ENCODE peak calls at places on chromosomes 5 and 9, in four cellular contexts. Q is transverse colon, O is suprapubic skin, L is GM23338. J is an unnamed sample.
A peak's percentile ranks its signal among the peaks of the same experiment; 100 is the strongest.

GRCh38 chr5:68522863-68523262 is 307.3 kb downstream of the PIK3R1 start:
- DNase-seq in Q (no peak), O (no peak), L (no peak), J (no peak)

GRCh38 chr5:11640474-11640873 is 263.8 kb downstream of the CTNND2 start:
- DNase-seq in Q (no peak), O (no peak), L (no peak), J (no peak)

GRCh38 chr5:173108914-173109313 is 35.4 kb upstream of the BNIP1 start:
- DNase-seq in Q (no peak), O (no peak), L (peak; percentile 41), J (no peak)

GRCh38 chr5:120499876-120500275 is 35.8 kb downstream of the PRR16 start:
- DNase-seq in Q (no peak), O (no peak), L (no peak), J (no peak)

GRCh38 chr5:12934722-12935121 is 1009.8 kb downstream of the DNAH5 start:
- DNase-seq in Q (no peak), O (no peak), L (no peak), J (no peak)

GRCh38 chr9:79660615-79661014 is 88.8 kb downstream of the TLE4 start:
- DNase-seq in Q (no peak), O (no peak), L (peak; percentile 17), J (no peak)

GRCh38 chr9:16505159-16505558 is 365.3 kb downstream of the BNC2 start:
- DNase-seq in Q (no peak), O (no peak), L (no peak), J (no peak)

GRCh38 chr5:14869286-14870164 is 2.1 kb downstream of the ANKH start:
- DNase-seq in Q (no peak), O (no peak), L (no peak), J (no peak)

GRCh38 chr5:134000116-134000515 is 4.7 kb downstream of the VDAC1 start:
- DNase-seq in Q (no peak), O (no peak), L (no peak), J (no peak)

GRCh38 chr9:70805953-70806352 is 315.5 kb downstream of the TRPM3 start:
- DNase-seq in Q (no peak), O (no peak), L (no peak), J (no peak)

GRCh38 chr5:162248107-162248713 is 180.6 kb downstream of the GABRG2 start:
- DNase-seq in Q (no peak), O (no peak), L (peak; percentile 91), J (no peak)

GRCh38 chr5:40909723-40910122 is 426 bp downstream of the C7 start:
- DNase-seq in Q (no peak), O (no peak), L (no peak), J (no peak)

GRCh38 chr9:108104991-108105390 is 615.4 kb upstream of the KLF4 start:
- DNase-seq in Q (no peak), O (no peak), L (no peak), J (no peak)

GRCh38 chr5:177333420-177334154 is 17.9 kb downstream of the LMAN2 start:
- DNase-seq in Q (no peak), O (no peak), L (no peak), J (no peak)

GRCh38 chr5:177332896-177333260 is 18.6 kb downstream of the LMAN2 start:
- DNase-seq in Q (no peak), O (no peak), L (no peak), J (no peak)

GRCh38 chr5:177329883-177330282 is 18.2 kb upstream of the MXD3 start:
- DNase-seq in Q (no peak), O (no peak), L (no peak), J (no peak)

GRCh38 chr5:177332031-177332895 is 19.2 kb downstream of the LMAN2 start:
- DNase-seq in Q (no peak), O (no peak), L (no peak), J (no peak)

DNA sequence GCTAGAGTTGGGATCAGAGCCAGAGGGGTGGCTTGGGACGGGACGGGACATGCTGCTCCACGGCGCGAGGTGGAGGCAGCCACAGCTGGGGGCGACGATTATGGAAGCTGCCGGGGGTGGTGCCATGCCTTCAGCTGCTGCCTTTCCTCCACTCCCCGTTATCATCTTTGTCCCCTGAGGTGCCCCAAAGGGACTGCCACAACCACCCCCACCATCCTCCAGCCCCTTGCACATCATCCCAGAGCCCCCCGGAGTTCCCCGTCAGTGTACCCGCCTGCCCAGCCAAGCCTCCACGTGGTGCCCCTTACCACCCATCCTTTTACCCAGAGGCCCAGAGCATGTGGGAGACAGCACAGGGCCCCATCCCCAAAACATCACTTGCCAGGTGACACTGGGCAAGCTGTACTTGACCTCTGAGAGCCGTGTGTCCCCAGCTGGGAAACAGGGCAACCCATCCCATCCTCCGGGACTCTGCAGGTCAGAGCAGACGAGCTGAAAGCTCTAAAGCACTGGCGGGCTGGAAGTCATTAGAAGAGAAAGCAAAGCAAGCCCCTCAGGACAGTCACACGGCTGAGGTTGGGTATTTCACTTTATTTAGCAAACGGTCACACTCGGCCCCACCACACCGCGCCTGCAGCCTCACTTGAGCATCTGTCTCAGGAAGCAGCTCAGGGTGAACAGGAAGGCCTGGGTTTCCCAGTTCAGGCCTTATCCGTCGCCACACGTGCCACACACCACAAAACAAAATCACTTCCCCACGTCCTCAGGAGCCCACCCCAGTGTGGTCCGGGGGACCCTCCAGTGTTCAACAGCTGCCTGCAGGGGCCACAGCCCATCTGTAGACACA is 19.5 kb upstream of the MXD3 start:
- DNase-seq in Q (no peak), O (no peak), L (no peak), J (no peak)
- TF ChIP-seq POLR2AphosphoS5 in Q (no peak), O (no peak), L (no peak), J (no peak)

GRCh38 chr5:141374627-141375026 is 936 bp downstream of the PCDHGA6 start:
- DNase-seq in Q (no peak), O (no peak), L (no peak), J (peak; percentile 32)

GRCh38 chr5:141369994-141370848 is at the start of gene PCDHGB3:
- DNase-seq in Q (peak; percentile 21), O (no peak), L (peak; percentile 77), J (no peak)

GRCh38 chr5:141371572-141372475 is 1.8 kb downstream of the PCDHGB3 start:
- DNase-seq in Q (no peak), O (no peak), L (no peak), J (no peak)

GRCh38 chr5:141373673-141374317 is at the start of gene PCDHGA6:
- DNase-seq in Q (no peak), O (no peak), L (peak; percentile 44), J (no peak)
- H3K4me3 ChIP-seq in Q (no peak within 1 kb of the TSS), O (peak within 1 kb of the TSS; percentile 29), L (no peak within 1 kb of the TSS), J (no peak within 1 kb of the TSS)

GRCh38 chr9:128390813-128391711 is 19.9 kb downstream of the URM1 start:
- DNase-seq in Q (no peak), O (no peak), L (no peak), J (no peak)

GRCh38 chr9:128389395-128390149 is 18.4 kb downstream of the URM1 start:
- DNase-seq in Q (no peak), O (no peak), L (peak; percentile 58), J (peak; percentile 85)

GRCh38 chr9:128391956-128392301 is 20.8 kb downstream of the URM1 start:
- DNase-seq in Q (no peak), O (no peak), L (no peak), J (no peak)

GRCh38 chr9:128392302-128393152 is 21.4 kb downstream of the URM1 start:
- DNase-seq in Q (no peak), O (no peak), L (peak; percentile 66), J (no peak)

GRCh38 chr9:128390150-128390812 is 19.1 kb downstream of the URM1 start:
- DNase-seq in Q (no peak), O (no peak), L (no peak), J (no peak)
- H3K4me1 ChIP-seq in Q (no peaks in the 10 kb centered on the region), O (no peaks in the 10 kb centered on the region), L (peaks cover 64% of the 10 kb centered on the region), J (no peaks in the 10 kb centered on the region)

DNA sequence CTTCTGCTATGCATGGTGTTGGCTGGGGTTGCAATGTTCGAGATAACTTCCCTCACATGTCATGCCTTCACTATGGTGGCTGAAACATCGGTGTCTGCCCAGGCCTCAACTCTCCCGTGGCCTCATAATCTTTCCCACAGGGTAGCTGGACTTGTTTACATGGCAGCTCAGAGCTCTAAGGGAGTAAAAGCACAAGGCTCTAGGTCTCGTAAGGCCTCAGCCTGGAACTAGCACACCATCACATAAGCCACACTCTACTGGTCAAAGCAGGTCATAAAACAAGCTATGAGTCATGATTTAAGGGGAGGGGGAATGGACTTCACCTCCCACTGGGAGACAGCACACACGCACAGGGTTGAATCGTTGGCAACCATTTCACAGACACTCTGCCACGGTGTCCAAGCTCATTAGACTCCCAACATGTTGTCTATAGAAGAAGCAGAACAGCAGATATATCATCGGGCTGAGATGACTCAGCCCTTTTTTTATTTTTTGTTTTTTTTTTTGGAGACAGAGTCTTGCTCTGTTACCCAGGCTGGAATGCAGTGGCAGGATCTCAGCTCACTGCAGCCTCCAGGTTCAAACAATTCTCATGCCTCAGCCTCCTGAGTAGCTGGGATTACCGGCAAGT is 66.8 kb upstream of the IL17B start:
- DNase-seq in Q (no peak), O (no peak), L (no peak), J (no peak)
- TF ChIP-seq POLR2AphosphoS5 in Q (peak; percentile 75), O (no peak), L (no peak), J (no peak)

DNA sequence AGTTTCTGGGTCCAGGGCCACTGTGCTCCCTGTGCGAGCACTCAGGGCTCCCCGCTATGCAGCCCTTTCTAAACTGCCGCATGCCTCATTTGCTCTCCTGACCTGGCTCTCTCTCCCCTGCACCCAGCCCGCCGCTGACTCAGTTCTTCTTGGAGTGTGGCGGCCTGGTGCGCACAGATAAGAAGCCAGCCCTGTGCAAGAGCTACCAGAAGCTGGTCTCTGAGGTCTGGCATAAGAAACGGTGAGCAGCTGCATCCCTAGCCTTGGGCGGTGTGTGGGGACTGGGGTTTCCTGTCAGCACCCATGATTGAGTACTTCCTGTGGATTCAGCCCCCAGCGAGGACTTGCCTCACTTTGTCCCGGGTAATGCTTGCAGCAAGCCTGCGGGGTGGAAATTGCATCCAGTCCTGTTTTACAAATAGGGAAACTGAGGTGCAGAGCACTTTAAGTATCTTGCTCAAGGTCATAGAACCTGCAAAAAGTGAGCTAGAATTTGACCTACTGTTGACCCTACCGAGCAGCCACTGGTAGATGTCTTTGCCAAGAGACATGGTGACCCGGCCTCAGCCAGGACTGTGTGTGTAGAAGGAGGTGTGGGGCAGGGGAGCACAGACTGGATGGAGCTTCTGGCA is 27.9 kb downstream of the USP20 start:
- DNase-seq in Q (peak; percentile 53), O (no peak), L (no peak), J (no peak)
- H3K4me3 ChIP-seq in Q (no peak overlapping the region), O (no peak overlapping the region), L (no peak overlapping the region), J (no peak overlapping the region)

GRCh38 chr9:85322592-85322991 is 419.2 kb downstream of the AGTPBP1 start:
- DNase-seq in Q (no peak), O (no peak), L (no peak), J (no peak)
- H3K4me1 ChIP-seq in Q (no peaks in the 10 kb centered on the region), O (no peaks in the 10 kb centered on the region), L (no peaks in the 10 kb centered on the region), J (no peaks in the 10 kb centered on the region)

J was measured in upper lobe of left lung.